ENCODE peak calls at places on chromosomes 16 and 17, in ten cellular contexts. A is lower leg skin; K is neural progenitor cell; S is activated CD4-positive, CD25-positive, alpha-beta regulatory T cell; C is T-helper 22 cell; E is ELR; H is nephron progenitor cell; G is heart left ventricle; O is cardiac muscle cell; N is NCI-H69. Y is an unnamed sample.

GRCh38 chr17:51442112-51442865 is 181.9 kb downstream of the UTP18 start:
- DNase-seq in A (no peak), K (no peak), S (no peak), C (no peak), E (no peak), H (no peak), G (no peak), O (no peak), N (no peak), Y (no peak)

GRCh38 chr17:42009170-42009569 is 8.1 kb downstream of the DNAJC7 start:
- DNase-seq in A (no peak), K (peak), S (no peak), C (no peak), E (no peak), H (no peak), G (no peak), O (no peak), N (no peak), Y (no peak)

GRCh38 chr16:77858060-77858459 is 69.7 kb downstream of the VAT1L start:
- DNase-seq in A (no peak), K (no peak), S (no peak), C (no peak), E (no peak), H (no peak), G (no peak), O (no peak), N (no peak), Y (no peak)

GRCh38 chr16:82011199-82011641 is at the start of gene SDR42E1:
- DNase-seq in A (no peak), K (no peak), S (peak), C (peak), E (no peak), H (no peak), G (peak), O (no peak), N (peak), Y (peak)

GRCh38 chr17:18026408-18026776 is 12.6 kb downstream of the ATPAF2 start:
- DNase-seq in A (no peak), K (no peak), S (no peak), C (no peak), E (peak), H (no peak), G (peak), O (peak), N (peak), Y (no peak)

GRCh38 chr16:23509763-23510153 is 536 bp downstream of the GGA2 start:
- DNase-seq in A (no peak), K (peak), S (no peak), C (no peak), E (peak), H (peak), G (peak), O (peak), N (peak), Y (no peak)

GRCh38 chr16:53518550-53519416 is 15.8 kb upstream of the AKTIP start:
- DNase-seq in A (peak), K (no peak), S (peak), C (peak), E (peak), H (no peak), G (peak), O (peak), N (no peak), Y (peak)

GRCh38 chr17:77581480-77581879 is 377.0 kb upstream of the TNRC6C start:
- DNase-seq in A (no peak), K (no peak), S (no peak), C (no peak), E (peak), H (no peak), G (no peak), O (peak), N (no peak), Y (no peak)

GRCh38 chr17:50177983-50178834 is 12.4 kb downstream of the SGCA start:
- DNase-seq in A (no peak), K (peak), S (no peak), C (peak), E (peak), H (peak), G (peak), O (peak), N (peak), Y (peak)

GRCh38 chr17:55735784-55736405 is 13.2 kb upstream of the TMEM100 start:
- DNase-seq in A (peak), K (peak), S (no peak), C (no peak), E (peak), H (peak), G (peak), O (peak), N (peak), Y (no peak)

GRCh38 chr17:53571342-53571741 is 251.4 kb upstream of the KIF2B start:
- DNase-seq in A (no peak), K (no peak), S (no peak), C (no peak), E (peak), H (no peak), G (no peak), O (peak), N (no peak), Y (no peak)

GRCh38 chr17:65064452-65065019 is 8.0 kb upstream of the GNA13 start:
- DNase-seq in A (peak), K (no peak), S (no peak), C (no peak), E (peak), H (no peak), G (no peak), O (no peak), N (peak), Y (no peak)

GRCh38 chr17:16081507-16082087 is 82.0 kb downstream of the TTC19 start:
- DNase-seq in A (no peak), K (no peak), S (no peak), C (no peak), E (no peak), H (no peak), G (no peak), O (no peak), N (no peak), Y (no peak)

GRCh38 chr16:12245923-12246290 is 269.4 kb downstream of the SNX29 start:
- DNase-seq in A (no peak), K (no peak), S (no peak), C (no peak), E (no peak), H (no peak), G (no peak), O (no peak), N (peak), Y (no peak)

GRCh38 chr17:15083225-15083624 is 181.9 kb downstream of the PMP22 start:
- DNase-seq in A (no peak), K (peak), S (no peak), C (no peak), E (no peak), H (peak), G (no peak), O (no peak), N (no peak), Y (no peak)

GRCh38 chr17:62819511-62820221 is 11.6 kb upstream of the MARCHF10 start:
- DNase-seq in A (peak), K (peak), S (no peak), C (no peak), E (peak), H (peak), G (peak), O (peak), N (no peak), Y (no peak)

GRCh38 chr16:28210264-28210663 is 1.5 kb downstream of the XPO6 start:
- DNase-seq in A (no peak), K (no peak), S (no peak), C (no peak), E (no peak), H (no peak), G (no peak), O (no peak), N (no peak), Y (no peak)

GRCh38 chr16:2963611-2964415 is at the start of gene KREMEN2:
- DNase-seq in A (no peak), K (peak), S (no peak), C (no peak), E (peak), H (peak), G (no peak), O (no peak), N (peak), Y (peak)

GRCh38 chr16:58459344-58460218 is 40.4 kb upstream of the NDRG4 start:
- DNase-seq in A (peak), K (no peak), S (no peak), C (no peak), E (peak), H (no peak), G (peak), O (peak), N (peak), Y (no peak)

GRCh38 chr17:48413613-48414405 is 16.2 kb downstream of the SKAP1 start:
- DNase-seq in A (no peak), K (no peak), S (no peak), C (no peak), E (no peak), H (no peak), G (no peak), O (no peak), N (no peak), Y (no peak)

GRCh38 chr16:18932243-18932997 is 6.2 kb upstream of the SMG1 start:
- DNase-seq in A (no peak), K (peak), S (no peak), C (no peak), E (peak), H (no peak), G (no peak), O (peak), N (no peak), Y (no peak)

GRCh38 chr16:46898006-46898405 is 13.8 kb downstream of the GPT2 start:
- DNase-seq in A (no peak), K (no peak), S (no peak), C (no peak), E (no peak), H (no peak), G (no peak), O (no peak), N (no peak), Y (no peak)

GRCh38 chr17:31527606-31528005 is 136.1 kb downstream of the RAB11FIP4 start:
- DNase-seq in A (no peak), K (no peak), S (no peak), C (no peak), E (no peak), H (no peak), G (no peak), O (peak), N (no peak), Y (no peak)

GRCh38 chr17:40348562-40349476 is 15.7 kb downstream of the GJD3 start:
- DNase-seq in A (no peak), K (no peak), S (no peak), C (no peak), E (no peak), H (no peak), G (peak), O (no peak), N (peak), Y (no peak)

GRCh38 chr16:3101018-3101840 is 2.1 kb upstream of the ZSCAN10 start:
- DNase-seq in A (no peak), K (peak), S (no peak), C (no peak), E (peak), H (no peak), G (no peak), O (peak), N (peak), Y (no peak)

GRCh38 chr17:6558932-6559752 is 2.8 kb upstream of the PITPNM3 start:
- DNase-seq in A (no peak), K (no peak), S (no peak), C (no peak), E (no peak), H (no peak), G (no peak), O (peak), N (peak), Y (no peak)

GRCh38 chr17:45729284-45729907 is 54.7 kb upstream of the CRHR1 start:
- DNase-seq in A (no peak), K (no peak), S (no peak), C (no peak), E (no peak), H (no peak), G (no peak), O (no peak), N (peak), Y (no peak)

GRCh38 chr17:68290268-68290954 is 516 bp downstream of the SLC16A6 start:
- DNase-seq in A (no peak), K (peak), S (peak), C (peak), E (peak), H (peak), G (peak), O (no peak), N (peak), Y (peak)

GRCh38 chr17:4540224-4541040 is 14.8 kb downstream of the MYBBP1A start:
- DNase-seq in A (no peak), K (no peak), S (no peak), C (no peak), E (no peak), H (no peak), G (no peak), O (no peak), N (no peak), Y (no peak)

GRCh38 chr17:50863221-50863843 is 2.8 kb downstream of the TOB1 start:
- DNase-seq in A (no peak), K (peak), S (no peak), C (no peak), E (peak), H (peak), G (no peak), O (peak), N (peak), Y (no peak)